ENCODE peak calls at places on chromosome 2, in nine cellular contexts. D is heart right ventricle, B is WTC11, A is uterus, J is PC-3, G is brain microvascular endothelial cell, F is GM10248, R is psoas muscle, O is AG04450. K is an unnamed sample.

GRCh38 chr2:19759880-19760279 is 141.9 kb downstream of the TTC32 start:
- DNase-seq in D (no peak), B (no peak), A (no peak), J (peak), G (no peak), F (no peak), R (no peak), O (no peak), K (no peak)

GRCh38 chr2:106053116-106053515 is 141.0 kb downstream of the UXS1 start:
- DNase-seq in D (no peak), B (no peak), A (no peak), J (peak), G (peak), F (no peak), R (no peak), O (no peak), K (no peak)

GRCh38 chr2:98911376-98912154 is 24.5 kb downstream of the CRACDL start:
- DNase-seq in D (no peak), B (no peak), A (no peak), J (peak), G (no peak), F (no peak), R (no peak), O (no peak), K (peak)

GRCh38 chr2:113847144-113847543 is 42.7 kb upstream of the ACTR3 start:
- DNase-seq in D (no peak), B (no peak), A (no peak), J (no peak), G (peak), F (no peak), R (no peak), O (no peak), K (no peak)

GRCh38 chr2:12556762-12557161 is 160.0 kb upstream of the TRIB2 start:
- DNase-seq in D (no peak), B (no peak), A (no peak), J (peak), G (peak), F (no peak), R (no peak), O (no peak), K (no peak)

GRCh38 chr2:146844226-146844990 is 1000.4 kb upstream of the ACVR2A start:
- DNase-seq in D (no peak), B (no peak), A (no peak), J (peak), G (no peak), F (no peak), R (no peak), O (no peak), K (no peak)

GRCh38 chr2:102144128-102144527 is 1.6 kb downstream of the IL1R1 start:
- DNase-seq in D (no peak), B (no peak), A (no peak), J (no peak), G (no peak), F (no peak), R (no peak), O (no peak), K (no peak)

GRCh38 chr2:168660859-168661258 is 141.6 kb upstream of the NOSTRIN start:
- DNase-seq in D (no peak), B (no peak), A (no peak), J (no peak), G (no peak), F (no peak), R (no peak), O (no peak), K (no peak)

GRCh38 chr2:174124171-174124570 is 124.2 kb downstream of the OLA1 start:
- DNase-seq in D (no peak), B (peak), A (no peak), J (no peak), G (no peak), F (no peak), R (no peak), O (no peak), K (no peak)

GRCh38 chr2:186459009-186459408 is 27.1 kb upstream of the ZC3H15 start:
- DNase-seq in D (no peak), B (no peak), A (no peak), J (peak), G (no peak), F (no peak), R (no peak), O (no peak), K (no peak)

GRCh38 chr2:191451116-191451515 is 205.9 kb downstream of the MYO1B start:
- DNase-seq in D (no peak), B (no peak), A (no peak), J (no peak), G (no peak), F (no peak), R (no peak), O (no peak), K (no peak)

GRCh38 chr2:74708296-74708695 is 54.2 kb downstream of the SEMA4F start:
- DNase-seq in D (no peak), B (no peak), A (no peak), J (no peak), G (no peak), F (no peak), R (peak), O (no peak), K (no peak)

GRCh38 chr2:109284816-109285215 is 155.8 kb downstream of the SH3RF3 start:
- DNase-seq in D (peak), B (no peak), A (peak), J (no peak), G (no peak), F (no peak), R (peak), O (peak), K (no peak)

GRCh38 chr2:182379235-182379634 is 47.6 kb downstream of the PDE1A start:
- DNase-seq in D (no peak), B (no peak), A (no peak), J (no peak), G (no peak), F (no peak), R (no peak), O (no peak), K (no peak)

GRCh38 chr2:148599112-148599991 is 45.2 kb upstream of the EPC2 start:
- DNase-seq in D (no peak), B (no peak), A (no peak), J (no peak), G (no peak), F (no peak), R (no peak), O (no peak), K (no peak)

GRCh38 chr2:238320648-238321281 is 447 bp downstream of the TRAF3IP1 start:
- DNase-seq in D (peak), B (peak), A (no peak), J (peak), G (no peak), F (peak), R (no peak), O (no peak), K (no peak)

DNA sequence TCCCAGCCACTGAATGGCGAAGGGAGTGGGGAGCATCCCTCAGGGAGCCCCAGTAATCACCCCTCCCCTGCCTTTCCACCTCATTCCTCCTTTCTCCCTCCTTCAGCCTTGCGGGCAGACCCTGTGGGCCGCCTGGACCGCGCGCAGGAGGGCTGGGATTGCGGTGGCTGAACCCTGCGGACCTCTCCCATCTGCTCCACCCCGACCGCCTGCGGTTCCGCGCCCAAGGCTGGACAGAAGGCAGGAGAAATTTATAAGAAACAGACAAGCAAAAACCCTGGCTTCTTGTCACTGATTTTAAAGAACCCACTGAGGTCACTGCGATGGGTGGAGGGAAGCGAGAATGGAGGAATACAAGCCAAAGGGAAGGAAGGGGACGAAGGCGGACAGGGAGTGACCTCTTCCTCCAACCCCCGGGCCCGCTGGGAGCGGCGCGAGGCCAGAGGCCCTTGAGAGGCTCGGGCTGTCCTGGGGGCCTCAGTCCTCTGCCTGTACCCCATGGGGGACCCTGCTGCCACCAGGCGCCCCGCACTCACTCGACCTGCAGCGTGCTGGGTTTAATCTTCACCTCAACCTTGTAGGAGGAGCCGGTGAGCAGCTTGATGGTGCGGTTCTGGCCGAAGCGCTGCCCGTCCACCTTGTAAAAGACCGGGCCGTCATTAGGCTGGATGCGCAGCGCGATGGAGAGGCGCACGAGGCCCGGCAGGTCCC is 908 bp downstream of the CNRIP1 start:
- DNase-seq in D (peak), B (no peak), A (peak), J (no peak), G (no peak), F (no peak), R (peak), O (no peak), K (no peak)
- TF ChIP-seq CTCF in D (no peak), B (no peak), A (no peak), J (no peak), G (no peak), F (no peak), R (no peak), O (no peak), K (no peak)

GRCh38 chr2:196951973-196952372 is 25.5 kb upstream of the PGAP1 start:
- DNase-seq in D (no peak), B (no peak), A (no peak), J (no peak), G (no peak), F (no peak), R (no peak), O (no peak), K (no peak)
- TF ChIP-seq CTCF in D (no peak), B (no peak), A (no peak), J (no peak), G (no peak), F (no peak), R (no peak), O (no peak), K (no peak)

DNA sequence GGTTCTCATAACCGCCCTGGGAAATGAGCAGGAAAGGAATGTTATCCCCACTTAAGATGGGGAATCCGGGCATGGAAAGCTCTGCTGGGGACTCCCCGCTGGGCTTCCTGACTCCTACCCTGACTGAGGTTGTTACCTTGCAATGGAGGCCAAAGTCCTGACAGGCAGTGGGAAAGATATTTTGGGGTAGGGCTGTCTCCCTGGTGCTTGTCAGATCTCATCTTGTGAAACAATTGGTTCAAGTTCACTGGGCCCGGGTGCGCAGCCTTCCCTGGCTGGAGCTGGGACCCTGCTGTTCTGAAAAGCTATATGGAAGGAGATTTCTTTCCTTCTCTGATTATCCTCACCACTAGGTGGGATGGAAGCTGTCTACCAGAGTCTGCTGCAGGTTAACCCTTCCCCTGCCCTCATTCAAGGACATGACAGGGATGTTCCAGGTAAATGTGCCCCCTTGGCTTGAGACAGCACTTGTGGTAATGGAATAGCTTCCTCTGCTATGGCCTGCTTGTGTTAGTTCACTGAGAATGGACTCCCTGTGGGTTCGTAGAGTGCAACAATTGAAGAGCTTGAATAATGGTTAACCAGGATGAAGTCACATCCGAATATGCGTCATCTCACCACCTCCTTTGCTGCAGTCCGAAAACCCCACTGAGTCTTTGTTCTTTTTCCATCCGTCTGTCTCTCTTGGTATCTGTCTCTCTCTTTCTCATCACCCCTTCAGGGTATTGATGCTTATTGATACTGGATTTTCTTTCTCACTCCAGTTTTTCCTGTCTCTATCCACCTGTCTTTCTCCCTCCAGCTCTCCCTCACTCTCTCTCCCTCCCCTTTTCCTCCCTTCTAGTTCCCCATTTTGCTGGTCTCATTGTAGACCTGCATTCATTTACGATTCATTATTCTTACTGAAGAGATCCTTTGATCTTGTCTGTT is 67.8 kb upstream of the EPAS1 start:
- DNase-seq in D (no peak), B (peak), A (no peak), J (peak), G (peak), F (peak), R (no peak), O (no peak), K (no peak)
- TF ChIP-seq CTCF in D (no peak), B (no peak), A (no peak), J (peak), G (peak), F (no peak), R (no peak), O (peak), K (no peak)

GRCh38 chr2:120899799-120900198 is 164.1 kb downstream of the GLI2 start:
- DNase-seq in D (no peak), B (peak), A (no peak), J (no peak), G (no peak), F (no peak), R (no peak), O (no peak), K (no peak)
- TF ChIP-seq CTCF in D (no peak), B (no peak), A (no peak), J (no peak), G (peak), F (no peak), R (no peak), O (no peak), K (no peak)

DNA sequence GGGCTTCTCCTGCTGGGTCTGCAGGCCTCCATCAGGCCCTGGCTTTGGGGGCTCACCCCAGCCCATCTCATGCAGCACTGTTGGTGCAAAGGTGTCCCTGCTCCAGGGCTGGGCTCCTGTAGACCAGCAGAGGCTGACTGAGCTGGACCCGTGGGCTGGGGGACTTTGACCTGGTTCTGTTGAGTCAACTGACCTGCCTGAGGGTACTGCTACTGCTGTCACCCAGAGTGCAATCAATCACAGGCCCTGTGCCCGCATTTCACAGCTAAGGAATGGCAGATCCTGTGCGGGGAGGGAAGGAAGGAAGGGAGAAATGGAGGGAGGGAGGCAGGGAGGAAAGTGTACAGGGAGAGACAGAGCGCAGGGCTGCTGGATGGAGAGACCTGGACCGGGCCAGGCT is 136.8 kb downstream of the TPO start:
- DNase-seq in D (no peak), B (no peak), A (no peak), J (no peak), G (no peak), F (no peak), R (no peak), O (no peak), K (no peak)
- TF ChIP-seq CTCF in D (no peak), B (no peak), A (no peak), J (no peak), G (no peak), F (no peak), R (no peak), O (no peak), K (no peak)

GRCh38 chr2:28567076-28567471 is 71.2 kb downstream of the PLB1 start:
- DNase-seq in D (no peak), B (peak), A (peak), J (no peak), G (no peak), F (peak), R (no peak), O (no peak), K (no peak)
- TF ChIP-seq CTCF in D (no peak), B (peak), A (no peak), J (no peak), G (no peak), F (no peak), R (no peak), O (no peak), K (no peak)

GRCh38 chr2:85797959-85798358 is 44.2 kb downstream of the ATOH8 start:
- DNase-seq in D (no peak), B (no peak), A (no peak), J (peak), G (peak), F (no peak), R (no peak), O (no peak), K (no peak)
- TF ChIP-seq CTCF in D (peak), B (peak), A (peak), J (peak), G (peak), F (no peak), R (peak), O (peak), K (peak)

GRCh38 chr2:152425765-152426710 is 91.1 kb downstream of the FMNL2 start:
- DNase-seq in D (no peak), B (no peak), A (no peak), J (no peak), G (peak), F (no peak), R (no peak), O (no peak), K (no peak)

GRCh38 chr2:152421521-152422367 is 86.8 kb downstream of the FMNL2 start:
- DNase-seq in D (no peak), B (no peak), A (peak), J (peak), G (peak), F (no peak), R (no peak), O (peak), K (no peak)

GRCh38 chr2:152426801-152427200 is 91.8 kb downstream of the FMNL2 start:
- DNase-seq in D (no peak), B (no peak), A (no peak), J (peak), G (no peak), F (no peak), R (no peak), O (no peak), K (no peak)

GRCh38 chr2:152420923-152421322 is 85.9 kb downstream of the FMNL2 start:
- DNase-seq in D (no peak), B (no peak), A (no peak), J (no peak), G (no peak), F (no peak), R (no peak), O (no peak), K (no peak)

DNA sequence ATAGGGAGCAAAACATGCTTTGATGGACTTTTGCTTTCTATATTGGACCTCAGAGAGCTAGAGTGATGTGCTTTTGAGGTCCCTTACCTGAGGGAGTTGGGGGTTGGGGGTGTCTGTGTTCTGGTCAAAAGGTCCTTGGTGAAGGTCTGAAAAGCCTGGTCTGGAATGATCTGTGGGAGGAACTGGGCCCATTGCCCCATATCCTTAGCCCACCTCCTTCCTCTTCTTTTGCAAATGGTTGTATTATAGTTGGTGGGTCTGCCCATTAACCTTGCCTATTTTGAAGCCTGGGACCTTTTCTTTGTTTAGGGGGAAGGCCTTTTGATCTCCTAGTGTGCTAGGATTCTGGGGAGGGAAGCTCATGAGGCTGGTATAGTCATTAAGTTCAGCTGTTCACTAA is 88.7 kb downstream of the FMNL2 start:
- DNase-seq in D (no peak), B (no peak), A (no peak), J (no peak), G (no peak), F (no peak), R (no peak), O (no peak), K (no peak)
- TF ChIP-seq CTCF in D (no peak), B (no peak), A (no peak), J (no peak), G (no peak), F (no peak), R (no peak), O (no peak), K (no peak)

GRCh38 chr2:96470636-96471035 is 34.5 kb downstream of the NEURL3 start:
- DNase-seq in D (peak), B (peak), A (no peak), J (no peak), G (peak), F (peak), R (peak), O (no peak), K (no peak)
- TF ChIP-seq CTCF in D (peak), B (peak), A (peak), J (no peak), G (peak), F (peak), R (peak), O (peak), K (peak)

GRCh38 chr2:54613794-54614257 is 109.6 kb upstream of the EML6 start:
- DNase-seq in D (no peak), B (no peak), A (no peak), J (peak), G (peak), F (no peak), R (no peak), O (no peak), K (no peak)

GRCh38 chr2:54610700-54611099 is 112.8 kb upstream of the EML6 start:
- DNase-seq in D (no peak), B (no peak), A (no peak), J (no peak), G (no peak), F (no peak), R (no peak), O (no peak), K (no peak)

GRCh38 chr2:54609647-54610046 is 113.8 kb upstream of the EML6 start:
- DNase-seq in D (no peak), B (no peak), A (no peak), J (no peak), G (no peak), F (no peak), R (no peak), O (no peak), K (no peak)

GRCh38 chr2:54613361-54613760 is 110.1 kb upstream of the EML6 start:
- DNase-seq in D (no peak), B (no peak), A (no peak), J (peak), G (peak), F (no peak), R (no peak), O (no peak), K (no peak)

GRCh38 chr2:54611830-54612545 is 111.5 kb upstream of the EML6 start:
- DNase-seq in D (no peak), B (no peak), A (no peak), J (no peak), G (no peak), F (no peak), R (no peak), O (no peak), K (no peak)
- TF ChIP-seq CTCF in D (no peak), B (no peak), A (no peak), J (peak), G (no peak), F (no peak), R (no peak), O (no peak), K (no peak)